ENCODE peak calls at places on chromosomes 7 and 10, in eight cellular contexts. One of them, this sample, is unnamed.

GRCh38 chr10:126088144-126088543 is 191.8 kb downstream of the FANK1 start:
- DNase-seq in CD8-positive, alpha-beta T cell: no peak
- DNase-seq in heart right ventricle: no peak
- DNase-seq in epithelial cell of prostate: no peak
- DNase-seq in caudate nucleus: no peak
- DNase-seq in mesendoderm: peak; percentile 85
- DNase-seq in neuronal stem cell: no peak
- DNase-seq in upper lobe of left lung: no peak
- DNase-seq in this sample: no peak

GRCh38 chr10:63219749-63220148 is 86.6 kb downstream of the NRBF2 start:
- DNase-seq in CD8-positive, alpha-beta T cell: no peak
- DNase-seq in heart right ventricle: no peak
- DNase-seq in epithelial cell of prostate: no peak
- DNase-seq in caudate nucleus: no peak
- DNase-seq in mesendoderm: no peak
- DNase-seq in neuronal stem cell: no peak
- DNase-seq in upper lobe of left lung: no peak
- DNase-seq in this sample: no peak

GRCh38 chr10:118003146-118003545 is 43.6 kb downstream of the RAB11FIP2 start:
- DNase-seq in CD8-positive, alpha-beta T cell: no peak
- DNase-seq in heart right ventricle: no peak
- DNase-seq in epithelial cell of prostate: no peak
- DNase-seq in caudate nucleus: no peak
- DNase-seq in mesendoderm: no peak
- DNase-seq in neuronal stem cell: no peak
- DNase-seq in upper lobe of left lung: no peak
- DNase-seq in this sample: no peak

GRCh38 chr10:73095479-73096021 is 1.1 kb downstream of the P4HA1 start:
- DNase-seq in CD8-positive, alpha-beta T cell: no peak
- DNase-seq in heart right ventricle: peak; percentile 26
- DNase-seq in epithelial cell of prostate: no peak
- DNase-seq in caudate nucleus: peak; percentile 6
- DNase-seq in mesendoderm: peak; percentile 84
- DNase-seq in neuronal stem cell: peak; percentile 50
- DNase-seq in upper lobe of left lung: no peak
- DNase-seq in this sample: no peak

GRCh38 chr7:90430614-90431445 is 27.6 kb downstream of the CLDN12 start:
- DNase-seq in CD8-positive, alpha-beta T cell: no peak
- DNase-seq in heart right ventricle: no peak
- DNase-seq in epithelial cell of prostate: no peak
- DNase-seq in caudate nucleus: no peak
- DNase-seq in mesendoderm: peak; percentile 40
- DNase-seq in neuronal stem cell: no peak
- DNase-seq in upper lobe of left lung: no peak
- DNase-seq in this sample: no peak

GRCh38 chr10:21347043-21347799 is 178.3 kb downstream of the SKIDA1 start:
- DNase-seq in CD8-positive, alpha-beta T cell: no peak
- DNase-seq in heart right ventricle: no peak
- DNase-seq in epithelial cell of prostate: no peak
- DNase-seq in caudate nucleus: no peak
- DNase-seq in mesendoderm: no peak
- DNase-seq in neuronal stem cell: no peak
- DNase-seq in upper lobe of left lung: no peak
- DNase-seq in this sample: no peak

GRCh38 chr7:40058636-40059035 is 75.8 kb downstream of the MPLKIP start:
- DNase-seq in CD8-positive, alpha-beta T cell: no peak
- DNase-seq in heart right ventricle: no peak
- DNase-seq in epithelial cell of prostate: no peak
- DNase-seq in caudate nucleus: no peak
- DNase-seq in mesendoderm: no peak
- DNase-seq in neuronal stem cell: no peak
- DNase-seq in upper lobe of left lung: no peak
- DNase-seq in this sample: no peak

GRCh38 chr10:84176836-84177474 is 3.4 kb downstream of the GPR15LG start:
- DNase-seq in CD8-positive, alpha-beta T cell: no peak
- DNase-seq in heart right ventricle: no peak
- DNase-seq in epithelial cell of prostate: no peak
- DNase-seq in caudate nucleus: no peak
- DNase-seq in mesendoderm: no peak
- DNase-seq in neuronal stem cell: no peak
- DNase-seq in upper lobe of left lung: peak; percentile 51
- DNase-seq in this sample: no peak

GRCh38 chr10:88899886-88900285 is 19.8 kb downstream of the STAMBPL1 start:
- DNase-seq in CD8-positive, alpha-beta T cell: no peak
- DNase-seq in heart right ventricle: no peak
- DNase-seq in epithelial cell of prostate: no peak
- DNase-seq in caudate nucleus: no peak
- DNase-seq in mesendoderm: no peak
- DNase-seq in neuronal stem cell: no peak
- DNase-seq in upper lobe of left lung: no peak
- DNase-seq in this sample: no peak

GRCh38 chr10:88156341-88156740 is 292.9 kb downstream of the PTEN start:
- DNase-seq in CD8-positive, alpha-beta T cell: no peak
- DNase-seq in heart right ventricle: no peak
- DNase-seq in epithelial cell of prostate: no peak
- DNase-seq in caudate nucleus: no peak
- DNase-seq in mesendoderm: no peak
- DNase-seq in neuronal stem cell: no peak
- DNase-seq in upper lobe of left lung: no peak
- DNase-seq in this sample: no peak

GRCh38 chr7:132545756-132546155 is 30.5 kb downstream of the PLXNA4 start:
- DNase-seq in CD8-positive, alpha-beta T cell: no peak
- DNase-seq in heart right ventricle: no peak
- DNase-seq in epithelial cell of prostate: no peak
- DNase-seq in caudate nucleus: no peak
- DNase-seq in mesendoderm: no peak
- DNase-seq in neuronal stem cell: no peak
- DNase-seq in upper lobe of left lung: no peak
- DNase-seq in this sample: no peak

GRCh38 chr10:26215923-26216576 is 524 bp upstream of the GAD2 start:
- DNase-seq in CD8-positive, alpha-beta T cell: no peak
- DNase-seq in heart right ventricle: peak; percentile 20
- DNase-seq in epithelial cell of prostate: no peak
- DNase-seq in caudate nucleus: peak; percentile 73
- DNase-seq in mesendoderm: peak; percentile 79
- DNase-seq in neuronal stem cell: peak; percentile 62
- DNase-seq in upper lobe of left lung: peak; percentile 82
- DNase-seq in this sample: peak; percentile 14

GRCh38 chr7:44232396-44232795 is 31.6 kb downstream of the YKT6 start:
- DNase-seq in CD8-positive, alpha-beta T cell: peak; percentile 4
- DNase-seq in heart right ventricle: no peak
- DNase-seq in epithelial cell of prostate: no peak
- DNase-seq in caudate nucleus: no peak
- DNase-seq in mesendoderm: no peak
- DNase-seq in neuronal stem cell: no peak
- DNase-seq in upper lobe of left lung: peak; percentile 69
- DNase-seq in this sample: no peak

GRCh38 chr10:62653254-62653653 is 151.3 kb upstream of the ADO start:
- DNase-seq in CD8-positive, alpha-beta T cell: no peak
- DNase-seq in heart right ventricle: no peak
- DNase-seq in epithelial cell of prostate: no peak
- DNase-seq in caudate nucleus: no peak
- DNase-seq in mesendoderm: no peak
- DNase-seq in neuronal stem cell: no peak
- DNase-seq in upper lobe of left lung: no peak
- DNase-seq in this sample: no peak

GRCh38 chr7:34900891-34901493 is 136.3 kb downstream of the DPY19L1 start:
- DNase-seq in CD8-positive, alpha-beta T cell: no peak
- DNase-seq in heart right ventricle: peak; percentile 28
- DNase-seq in epithelial cell of prostate: no peak
- DNase-seq in caudate nucleus: no peak
- DNase-seq in mesendoderm: peak; percentile 84
- DNase-seq in neuronal stem cell: no peak
- DNase-seq in upper lobe of left lung: no peak
- DNase-seq in this sample: no peak

GRCh38 chr7:2299131-2299829 is 15.0 kb downstream of the SNX8 start:
- DNase-seq in CD8-positive, alpha-beta T cell: no peak
- DNase-seq in heart right ventricle: no peak
- DNase-seq in epithelial cell of prostate: no peak
- DNase-seq in caudate nucleus: no peak
- DNase-seq in mesendoderm: no peak
- DNase-seq in neuronal stem cell: no peak
- DNase-seq in upper lobe of left lung: no peak
- DNase-seq in this sample: no peak

GRCh38 chr10:110498982-110499795 is 1.5 kb downstream of the DUSP5 start:
- DNase-seq in CD8-positive, alpha-beta T cell: peak; percentile 31
- DNase-seq in heart right ventricle: no peak
- DNase-seq in epithelial cell of prostate: no peak
- DNase-seq in caudate nucleus: peak; percentile 18
- DNase-seq in mesendoderm: peak; percentile 96
- DNase-seq in neuronal stem cell: no peak
- DNase-seq in upper lobe of left lung: peak; percentile 78
- DNase-seq in this sample: no peak

GRCh38 chr10:118349235-118349634 is 7.1 kb upstream of the FAM204A start:
- DNase-seq in CD8-positive, alpha-beta T cell: no peak
- DNase-seq in heart right ventricle: no peak
- DNase-seq in epithelial cell of prostate: no peak
- DNase-seq in caudate nucleus: no peak
- DNase-seq in mesendoderm: no peak
- DNase-seq in neuronal stem cell: no peak
- DNase-seq in upper lobe of left lung: no peak
- DNase-seq in this sample: no peak

GRCh38 chr7:95772298-95772770 is at the start of gene DYNC1I1:
- DNase-seq in CD8-positive, alpha-beta T cell: no peak
- DNase-seq in heart right ventricle: peak; percentile 84
- DNase-seq in epithelial cell of prostate: no peak
- DNase-seq in caudate nucleus: peak; percentile 78
- DNase-seq in mesendoderm: peak; percentile 85
- DNase-seq in neuronal stem cell: peak; percentile 55
- DNase-seq in upper lobe of left lung: peak; percentile 94
- DNase-seq in this sample: peak; percentile 29

GRCh38 chr10:75439811-75440210 is 8.4 kb downstream of the LRMDA start:
- DNase-seq in CD8-positive, alpha-beta T cell: no peak
- DNase-seq in heart right ventricle: no peak
- DNase-seq in epithelial cell of prostate: no peak
- DNase-seq in caudate nucleus: no peak
- DNase-seq in mesendoderm: no peak
- DNase-seq in neuronal stem cell: no peak
- DNase-seq in upper lobe of left lung: no peak
- DNase-seq in this sample: no peak
- H3K27ac ChIP-seq in CD8-positive, alpha-beta T cell: no peak overlapping the region
- H3K27ac ChIP-seq in heart right ventricle: no peak overlapping the region
- H3K27ac ChIP-seq in epithelial cell of prostate: no peak overlapping the region
- H3K27ac ChIP-seq in caudate nucleus: no peak overlapping the region
- H3K27ac ChIP-seq in mesendoderm: no peak overlapping the region
- H3K27ac ChIP-seq in neuronal stem cell: no peak overlapping the region
- H3K27ac ChIP-seq in upper lobe of left lung: no peak overlapping the region
- H3K27ac ChIP-seq in this sample: no peak overlapping the region

GRCh38 chr7:151429232-151429554 is 10.7 kb downstream of the CRYGN start:
- DNase-seq in CD8-positive, alpha-beta T cell: no peak
- DNase-seq in heart right ventricle: no peak
- DNase-seq in epithelial cell of prostate: no peak
- DNase-seq in caudate nucleus: no peak
- DNase-seq in mesendoderm: no peak
- DNase-seq in neuronal stem cell: no peak
- DNase-seq in upper lobe of left lung: no peak
- DNase-seq in this sample: no peak
- H3K27ac ChIP-seq in CD8-positive, alpha-beta T cell: peak overlapping the region; percentile 44
- H3K27ac ChIP-seq in heart right ventricle: no peak overlapping the region
- H3K27ac ChIP-seq in epithelial cell of prostate: no peak overlapping the region
- H3K27ac ChIP-seq in caudate nucleus: no peak overlapping the region
- H3K27ac ChIP-seq in mesendoderm: peak overlapping the region; percentile 10
- H3K27ac ChIP-seq in neuronal stem cell: peak overlapping the region; percentile 66
- H3K27ac ChIP-seq in upper lobe of left lung: peak overlapping the region; percentile 63
- H3K27ac ChIP-seq in this sample: no peak overlapping the region

GRCh38 chr7:120955577-120956149 is 5.1 kb downstream of the ING3 start:
- DNase-seq in CD8-positive, alpha-beta T cell: no peak
- DNase-seq in heart right ventricle: no peak
- DNase-seq in epithelial cell of prostate: no peak
- DNase-seq in caudate nucleus: no peak
- DNase-seq in mesendoderm: no peak
- DNase-seq in neuronal stem cell: no peak
- DNase-seq in upper lobe of left lung: no peak
- DNase-seq in this sample: no peak

GRCh38 chr7:120960714-120961113 is 10.1 kb downstream of the ING3 start:
- DNase-seq in CD8-positive, alpha-beta T cell: no peak
- DNase-seq in heart right ventricle: no peak
- DNase-seq in epithelial cell of prostate: no peak
- DNase-seq in caudate nucleus: no peak
- DNase-seq in mesendoderm: no peak
- DNase-seq in neuronal stem cell: no peak
- DNase-seq in upper lobe of left lung: no peak
- DNase-seq in this sample: no peak

GRCh38 chr7:120964088-120964487 is 13.5 kb downstream of the ING3 start:
- DNase-seq in CD8-positive, alpha-beta T cell: no peak
- DNase-seq in heart right ventricle: no peak
- DNase-seq in epithelial cell of prostate: no peak
- DNase-seq in caudate nucleus: no peak
- DNase-seq in mesendoderm: no peak
- DNase-seq in neuronal stem cell: no peak
- DNase-seq in upper lobe of left lung: no peak
- DNase-seq in this sample: no peak

GRCh38 chr7:120961638-120962173 is 11.1 kb downstream of the ING3 start:
- DNase-seq in CD8-positive, alpha-beta T cell: no peak
- DNase-seq in heart right ventricle: no peak
- DNase-seq in epithelial cell of prostate: no peak
- DNase-seq in caudate nucleus: no peak
- DNase-seq in mesendoderm: no peak
- DNase-seq in neuronal stem cell: no peak
- DNase-seq in upper lobe of left lung: no peak
- DNase-seq in this sample: no peak

GRCh38 chr7:120959929-120960484 is 9.4 kb downstream of the ING3 start:
- DNase-seq in CD8-positive, alpha-beta T cell: no peak
- DNase-seq in heart right ventricle: no peak
- DNase-seq in epithelial cell of prostate: no peak
- DNase-seq in caudate nucleus: no peak
- DNase-seq in mesendoderm: no peak
- DNase-seq in neuronal stem cell: no peak
- DNase-seq in upper lobe of left lung: no peak
- DNase-seq in this sample: no peak
- H3K27ac ChIP-seq in CD8-positive, alpha-beta T cell: no peak overlapping the region
- H3K27ac ChIP-seq in heart right ventricle: no peak overlapping the region
- H3K27ac ChIP-seq in epithelial cell of prostate: no peak overlapping the region
- H3K27ac ChIP-seq in caudate nucleus: no peak overlapping the region
- H3K27ac ChIP-seq in mesendoderm: no peak overlapping the region
- H3K27ac ChIP-seq in neuronal stem cell: no peak overlapping the region
- H3K27ac ChIP-seq in upper lobe of left lung: no peak overlapping the region
- H3K27ac ChIP-seq in this sample: no peak overlapping the region

GRCh38 chr10:123621910-123622309 is 44.2 kb upstream of the GPR26 start:
- DNase-seq in CD8-positive, alpha-beta T cell: no peak
- DNase-seq in heart right ventricle: no peak
- DNase-seq in epithelial cell of prostate: no peak
- DNase-seq in caudate nucleus: no peak
- DNase-seq in mesendoderm: no peak
- DNase-seq in neuronal stem cell: no peak
- DNase-seq in upper lobe of left lung: no peak
- DNase-seq in this sample: no peak

GRCh38 chr10:123620621-123621020 is 45.5 kb upstream of the GPR26 start:
- DNase-seq in CD8-positive, alpha-beta T cell: no peak
- DNase-seq in heart right ventricle: no peak
- DNase-seq in epithelial cell of prostate: no peak
- DNase-seq in caudate nucleus: no peak
- DNase-seq in mesendoderm: no peak
- DNase-seq in neuronal stem cell: no peak
- DNase-seq in upper lobe of left lung: no peak
- DNase-seq in this sample: no peak

GRCh38 chr10:123622381-123622780 is 43.8 kb upstream of the GPR26 start:
- DNase-seq in CD8-positive, alpha-beta T cell: no peak
- DNase-seq in heart right ventricle: no peak
- DNase-seq in epithelial cell of prostate: no peak
- DNase-seq in caudate nucleus: no peak
- DNase-seq in mesendoderm: no peak
- DNase-seq in neuronal stem cell: no peak
- DNase-seq in upper lobe of left lung: no peak
- DNase-seq in this sample: no peak

GRCh38 chr10:123621492-123621891 is 44.7 kb upstream of the GPR26 start:
- DNase-seq in CD8-positive, alpha-beta T cell: no peak
- DNase-seq in heart right ventricle: no peak
- DNase-seq in epithelial cell of prostate: no peak
- DNase-seq in caudate nucleus: no peak
- DNase-seq in mesendoderm: no peak
- DNase-seq in neuronal stem cell: no peak
- DNase-seq in upper lobe of left lung: no peak
- DNase-seq in this sample: no peak

GRCh38 chr10:123624086-123624485 is 42.1 kb upstream of the GPR26 start:
- DNase-seq in CD8-positive, alpha-beta T cell: no peak
- DNase-seq in heart right ventricle: no peak
- DNase-seq in epithelial cell of prostate: no peak
- DNase-seq in caudate nucleus: no peak
- DNase-seq in mesendoderm: no peak
- DNase-seq in neuronal stem cell: no peak
- DNase-seq in upper lobe of left lung: no peak
- DNase-seq in this sample: no peak
- H3K27ac ChIP-seq in CD8-positive, alpha-beta T cell: no peak overlapping the region
- H3K27ac ChIP-seq in heart right ventricle: no peak overlapping the region
- H3K27ac ChIP-seq in epithelial cell of prostate: no peak overlapping the region
- H3K27ac ChIP-seq in caudate nucleus: no peak overlapping the region
- H3K27ac ChIP-seq in mesendoderm: no peak overlapping the region
- H3K27ac ChIP-seq in neuronal stem cell: no peak overlapping the region
- H3K27ac ChIP-seq in upper lobe of left lung: no peak overlapping the region
- H3K27ac ChIP-seq in this sample: no peak overlapping the region

This sample was measured in substantia nigra.